ENCODE peak calls at places on chromosomes 13 and 19, in seven cellular contexts. Y is HFF-Myc; A is IMR-90; E is RWPE1; J is activated T-helper 2 cell treated with anti-CD3 and anti-CD28 coated beads, Interferon-gamma antibody, Interleukin-2, Interleukin-4, amounts not matched to agents 10 μg/mL and 5 μg/mL and 100 μg/mL, durations not matched to agents 14 hours and 24 hours and 36 hours; P is SW 1271; V is osteocyte. S is an unnamed sample.

GRCh38 chr19:4597975-4598671 is 38.6 kb upstream of the SEMA6B start:
- DNase-seq in Y (no peak), A (no peak), E (peak; percentile 84), J (peak; percentile 16), P (peak; percentile 47), V (no peak), S (peak; percentile 5)

GRCh38 chr19:45471116-45471865 is 3.5 kb downstream of the FOSB start:
- DNase-seq in Y (no peak), A (no peak), E (no peak), J (no peak), P (no peak), V (no peak), S (no peak)

GRCh38 chr19:1944088-1944915 is 3.3 kb downstream of the CSNK1G2 start:
- DNase-seq in Y (no peak), A (no peak), E (no peak), J (no peak), P (no peak), V (no peak), S (no peak)

GRCh38 chr13:107730835-107731234 is 484.5 kb downstream of the LIG4 start:
- DNase-seq in Y (no peak), A (peak; percentile 67), E (no peak), J (no peak), P (no peak), V (no peak), S (no peak)

GRCh38 chr19:1747285-1748114 is 5.8 kb upstream of the ONECUT3 start:
- DNase-seq in Y (peak; percentile 41), A (peak; percentile 80), E (peak; percentile 98), J (no peak), P (no peak), V (no peak), S (no peak)

GRCh38 chr19:46963093-46963734 is 56.4 kb upstream of the NPAS1 start:
- DNase-seq in Y (peak; percentile 88), A (peak; percentile 94), E (no peak), J (no peak), P (peak; percentile 67), V (peak; percentile 87), S (peak; percentile 20)

GRCh38 chr19:24078688-24079087 is 8.3 kb upstream of the ZNF254 start:
- DNase-seq in Y (no peak), A (no peak), E (no peak), J (no peak), P (no peak), V (peak; percentile 6), S (no peak)

GRCh38 chr19:55255618-55256423 is 3.0 kb downstream of the PPP6R1 start:
- DNase-seq in Y (no peak), A (peak; percentile 60), E (no peak), J (peak; percentile 27), P (no peak), V (no peak), S (peak; percentile 43)